ENCODE peak calls at places on chromosomes 5 and 9, in seven cellular contexts. R is brain microvascular endothelial cell; P is body of pancreas; L is MCF 10A; U is NCI-H1694 treated with DMSO at 0.1 percent for 48 hours; O is central memory CD4-positive, alpha-beta T cell; K is psoas muscle. F is an unnamed sample.

GRCh38 chr5:17895296-17896058 is 261.2 kb downstream of the TAF11L14 start:
- DNase-seq in R (no peak), P (no peak), L (peak; percentile 52), U (no peak), O (no peak), K (no peak), F (no peak)

GRCh38 chr9:74570879-74571512 is 73.9 kb downstream of the RORB start:
- DNase-seq in R (peak; percentile 32), P (peak; percentile 32), L (peak; percentile 33), U (no peak), O (no peak), K (no peak), F (no peak)

GRCh38 chr9:112558476-112558875 is 71.8 kb downstream of the KIAA1958 start:
- DNase-seq in R (peak; percentile 20), P (no peak), L (peak; percentile 11), U (no peak), O (no peak), K (no peak), F (no peak)

GRCh38 chr5:141783599-141784296 is 94.5 kb downstream of the PCDH1 start:
- DNase-seq in R (no peak), P (no peak), L (peak; percentile 15), U (no peak), O (no peak), K (no peak), F (no peak)

GRCh38 chr5:15073453-15073852 is 201.9 kb upstream of the ANKH start:
- DNase-seq in R (no peak), P (no peak), L (no peak), U (no peak), O (no peak), K (no peak), F (no peak)

GRCh38 chr5:159975462-159976019 is 33.4 kb upstream of the TTC1 start:
- DNase-seq in R (peak; percentile 96), P (no peak), L (peak; percentile 69), U (no peak), O (no peak), K (no peak), F (no peak)

GRCh38 chr9:129059796-129060785 is 20.8 kb upstream of the DOLPP1 start:
- DNase-seq in R (no peak), P (no peak), L (no peak), U (no peak), O (no peak), K (no peak), F (no peak)

GRCh38 chr5:132901730-132902129 is 28.3 kb downstream of the LEAP2 start:
- DNase-seq in R (no peak), P (no peak), L (no peak), U (no peak), O (no peak), K (no peak), F (no peak)

GRCh38 chr9:129344623-129345495 is 166.8 kb upstream of the IER5L start:
- DNase-seq in R (no peak), P (no peak), L (no peak), U (no peak), O (no peak), K (no peak), F (no peak)

GRCh38 chr9:94772128-94772527 is 45.6 kb downstream of the AOPEP start:
- DNase-seq in R (no peak), P (no peak), L (no peak), U (no peak), O (no peak), K (no peak), F (no peak)

GRCh38 chr5:170195876-170196275 is 36.9 kb upstream of the C5orf58 start:
- DNase-seq in R (no peak), P (no peak), L (no peak), U (peak; percentile 8), O (no peak), K (no peak), F (no peak)

GRCh38 chr9:38233343-38233742 is 159.2 kb upstream of the ALDH1B1 start:
- DNase-seq in R (no peak), P (no peak), L (no peak), U (peak; percentile 97), O (no peak), K (no peak), F (no peak)

GRCh38 chr9:81906656-81907055 is 21.6 kb upstream of the SPATA31D4 start:
- DNase-seq in R (peak; percentile 38), P (no peak), L (peak; percentile 85), U (no peak), O (no peak), K (no peak), F (no peak)

GRCh38 chr5:73280821-73281746 is 108.1 kb downstream of the TMEM174 start:
- DNase-seq in R (peak; percentile 70), P (peak; percentile 85), L (peak; percentile 96), U (peak; percentile 78), O (no peak), K (no peak), F (peak; percentile 70)

GRCh38 chr9:137458194-137459146 is 664 bp downstream of the NSMF start:
- DNase-seq in R (no peak), P (peak; percentile 65), L (no peak), U (peak; percentile 52), O (no peak), K (peak; percentile 34), F (no peak)

GRCh38 chr5:139468421-139468931 is 2.3 kb upstream of the SMIM33 start:
- DNase-seq in R (no peak), P (no peak), L (peak; percentile 45), U (no peak), O (no peak), K (no peak), F (no peak)

F was measured in stomach.